ENCODE peak calls at places on chromosomes 6 and 20, in four cellular contexts. I, E, H and R are unnamed samples.

GRCh38 chr6:70119218-70119835 is 183.6 kb downstream of the COL9A1 start:
- DNase-seq in H (no peak), E (peak), I (no peak), R (no peak)

GRCh38 chr6:4603291-4603690 is 172.9 kb upstream of the CDYL start:
- DNase-seq in I (no peak), E (peak), H (peak), R (peak)

GRCh38 chr6:136721467-136721866 is 70.8 kb downstream of the MAP3K5 start:
- DNase-seq in I (no peak), H (no peak), E (no peak), R (no peak)

GRCh38 chr6:15791401-15792137 is 128.7 kb upstream of the DTNBP1 start:
- DNase-seq in I (no peak), E (peak), H (no peak), R (no peak)

GRCh38 chr6:36319436-36319762 is 17.3 kb downstream of the BNIP5 start:
- DNase-seq in E (peak), H (no peak), I (no peak), R (no peak)

GRCh38 chr6:115360602-115361325 is 699.9 kb downstream of the FRK start:
- DNase-seq in E (peak), H (no peak), I (no peak), R (no peak)

GRCh38 chr6:15451738-15452137 is 205.9 kb downstream of the JARID2 start:
- DNase-seq in I (no peak), E (no peak), H (no peak), R (no peak)

GRCh38 chr6:122653094-122653493 is 42.9 kb downstream of the PKIB start:
- DNase-seq in I (no peak), H (no peak), E (no peak), R (no peak)

GRCh38 chr20:49792611-49793010 is 20.0 kb upstream of the SLC9A8 start:
- DNase-seq in I (no peak), E (no peak), H (no peak), R (no peak)

GRCh38 chr20:22381812-22382416 is 202.5 kb downstream of the FOXA2 start:
- DNase-seq in E (no peak), I (no peak), H (no peak), R (no peak)

GRCh38 chr6:99662616-99663015 is 56.0 kb downstream of the PRDM13 start:
- DNase-seq in H (no peak), I (no peak), E (no peak), R (no peak)

GRCh38 chr6:6714498-6715360 is 126.2 kb downstream of the LY86 start:
- DNase-seq in E (no peak), H (no peak), I (no peak), R (no peak)

GRCh38 chr6:100300221-100300736 is 164.4 kb downstream of the SIM1 start:
- DNase-seq in H (no peak), I (no peak), E (no peak), R (peak)

GRCh38 chr6:154503576-154504501 is 6.6 kb downstream of the CNKSR3 start:
- DNase-seq in H (no peak), E (no peak), I (no peak), R (no peak)

GRCh38 chr20:51159303-51159702 is 136.4 kb upstream of the KCNG1 start:
- DNase-seq in I (no peak), H (no peak), E (no peak), R (no peak)

GRCh38 chr20:46823271-46823747 is 71.3 kb upstream of the EYA2 start:
- DNase-seq in E (peak), I (no peak), H (no peak), R (no peak)

GRCh38 chr6:116528163-116528562 is 16.7 kb downstream of the CALHM5 start:
- DNase-seq in H (no peak), I (no peak), E (no peak), R (no peak)

GRCh38 chr6:139355172-139355571 is 19.3 kb downstream of the CITED2 start:
- DNase-seq in I (no peak), E (no peak), H (no peak), R (no peak)

GRCh38 chr6:37239950-37240713 is 17.4 kb upstream of the TBC1D22B start:
- DNase-seq in H (peak), I (peak), E (peak), R (peak)

GRCh38 chr6:134097114-134097707 is 44.8 kb upstream of the SLC2A12 start:
- DNase-seq in H (no peak), I (peak), E (peak), R (peak)

GRCh38 chr6:139448094-139448649 is 73.7 kb upstream of the CITED2 start:
- DNase-seq in E (no peak), I (no peak), H (no peak), R (no peak)

GRCh38 chr6:38284772-38285406 is 354.8 kb downstream of the BTBD9 start:
- DNase-seq in E (no peak), I (no peak), H (no peak), R (no peak)

GRCh38 chr6:108961985-108962384 is 113.8 kb downstream of the ARMC2 start:
- DNase-seq in I (no peak), E (no peak), H (no peak), R (peak)

GRCh38 chr6:45714795-45715507 is 300.7 kb downstream of the CLIC5 start:
- DNase-seq in I (peak), E (peak), H (no peak), R (peak)

GRCh38 chr6:134938896-134939295 is 11.0 kb downstream of the ALDH8A1 start:
- DNase-seq in E (no peak), I (no peak), H (no peak), R (no peak)

GRCh38 chr6:26270121-26270861 is 94.7 kb upstream of the BTN3A2 start:
- DNase-seq in H (no peak), E (no peak), I (no peak), R (no peak)